ENCODE peak calls at places on chromosomes 3 and 15, in seven cellular contexts. B is D721Med; Q is stimulated activated CD4-positive, alpha-beta T cell treated with anti-CD3 and anti-CD28 coated beads, Interleukin-15, amount 100 ng/mL, for 1 hour; X is activated CD8-positive, alpha-beta memory T cell treated with anti-CD3 and anti-CD28 coated beads, Interleukin-2, amount 10 ng/mL, durations not matched to agents 7 days and 5 days; O is iris pigment epithelial cell; W is mucosa of descending colon; V is endodermal cell. F is an unnamed sample.

GRCh38 chr3:186044973-186045372 is 63.9 kb downstream of the ETV5 start:
- DNase-seq in B (no peak), Q (no peak), X (no peak), O (peak), W (no peak), V (no peak), F (no peak)

GRCh38 chr3:79766474-79767193 is 1.2 kb downstream of the ROBO1 start:
- DNase-seq in B (no peak), Q (no peak), X (no peak), O (peak), W (no peak), V (peak), F (no peak)

GRCh38 chr3:108493862-108494261 is 16.5 kb downstream of the MYH15 start:
- DNase-seq in B (no peak), Q (no peak), X (no peak), O (no peak), W (peak), V (peak), F (no peak)

GRCh38 chr3:10348404-10348721 is 27.5 kb upstream of the SEC13 start:
- DNase-seq in B (no peak), Q (no peak), X (no peak), O (no peak), W (no peak), V (no peak), F (no peak)

GRCh38 chr15:57495554-57496235 is 96.0 kb upstream of the MYZAP start:
- DNase-seq in B (no peak), Q (no peak), X (no peak), O (no peak), W (no peak), V (peak), F (no peak)

GRCh38 chr3:65532164-65532563 is 506.6 kb downstream of the MAGI1 start:
- DNase-seq in B (no peak), Q (no peak), X (no peak), O (no peak), W (no peak), V (no peak), F (no peak)

GRCh38 chr3:12993623-12994356 is 79.4 kb downstream of the IQSEC1 start:
- DNase-seq in B (peak), Q (no peak), X (no peak), O (no peak), W (no peak), V (peak), F (no peak)

GRCh38 chr15:68818671-68819450 is 1.8 kb downstream of the ANP32A start:
- DNase-seq in B (no peak), Q (peak), X (peak), O (peak), W (peak), V (peak), F (no peak)

GRCh38 chr3:195081242-195081963 is 189.6 kb downstream of the XXYLT1 start:
- DNase-seq in B (no peak), Q (no peak), X (no peak), O (peak), W (peak), V (no peak), F (no peak)

GRCh38 chr3:169662215-169663070 is 1.1 kb downstream of the MECOM start:
- DNase-seq in B (no peak), Q (no peak), X (peak), O (peak), W (peak), V (peak), F (no peak)

GRCh38 chr15:98292442-98293240 is 332.1 kb downstream of the ARRDC4 start:
- DNase-seq in B (peak), Q (no peak), X (peak), O (peak), W (peak), V (peak), F (no peak)

GRCh38 chr3:52442409-52443267 is 2.3 kb downstream of the SEMA3G start:
- DNase-seq in B (no peak), Q (no peak), X (no peak), O (no peak), W (no peak), V (no peak), F (no peak)

GRCh38 chr3:115999598-115999997 is 376.3 kb downstream of the GAP43 start:
- DNase-seq in B (no peak), Q (no peak), X (no peak), O (no peak), W (no peak), V (peak), F (no peak)

GRCh38 chr3:94009612-94010011 is 18.8 kb downstream of the STX19 start:
- DNase-seq in B (no peak), Q (no peak), X (no peak), O (no peak), W (no peak), V (no peak), F (no peak)

GRCh38 chr3:48501196-48501595 is 2.8 kb downstream of the SHISA5 start:
- DNase-seq in B (no peak), Q (no peak), X (no peak), O (no peak), W (no peak), V (no peak), F (no peak)

GRCh38 chr3:76122007-76122406 is 336.7 kb upstream of the ZNF717 start:
- DNase-seq in B (no peak), Q (no peak), X (no peak), O (peak), W (no peak), V (no peak), F (no peak)

GRCh38 chr3:187678869-187679268 is 8.7 kb upstream of the SST start:
- DNase-seq in B (no peak), Q (no peak), X (peak), O (peak), W (no peak), V (peak), F (no peak)

GRCh38 chr15:71542836-71543235 is 267.5 kb upstream of the NR2E3 start:
- DNase-seq in B (no peak), Q (no peak), X (no peak), O (no peak), W (no peak), V (no peak), F (no peak)

GRCh38 chr15:39061952-39062464 is 497.4 kb upstream of the RASGRP1 start:
- DNase-seq in B (no peak), Q (no peak), X (no peak), O (no peak), W (no peak), V (no peak), F (no peak)

GRCh38 chr3:184320099-184320445 is 5.7 kb downstream of the EIF4G1 start:
- DNase-seq in B (no peak), Q (no peak), X (no peak), O (peak), W (peak), V (no peak), F (peak)

GRCh38 chr15:45581919-45582318 is 5.3 kb upstream of the BLOC1S6 start:
- DNase-seq in B (no peak), Q (no peak), X (no peak), O (no peak), W (no peak), V (no peak), F (no peak)

GRCh38 chr15:62809106-62809967 is 233.2 kb upstream of the TPM1 start:
- DNase-seq in B (no peak), Q (no peak), X (no peak), O (peak), W (no peak), V (no peak), F (no peak)

GRCh38 chr3:123064506-123064905 is 2.3 kb upstream of the PDIA5 start:
- DNase-seq in B (no peak), Q (no peak), X (no peak), O (no peak), W (no peak), V (peak), F (no peak)

GRCh38 chr3:141553055-141553454 is 66.2 kb downstream of the RASA2 start:
- DNase-seq in B (no peak), Q (no peak), X (peak), O (no peak), W (no peak), V (no peak), F (no peak)

GRCh38 chr3:13010770-13011169 is 62.5 kb downstream of the IQSEC1 start:
- DNase-seq in B (no peak), Q (no peak), X (no peak), O (no peak), W (no peak), V (no peak), F (no peak)

GRCh38 chr3:125389282-125389681 is 14.2 kb upstream of the ZNF148 start:
- DNase-seq in B (no peak), Q (no peak), X (no peak), O (no peak), W (no peak), V (no peak), F (no peak)

GRCh38 chr15:96595951-96596350 is 265.5 kb downstream of the NR2F2 start:
- DNase-seq in B (no peak), Q (no peak), X (no peak), O (no peak), W (no peak), V (no peak), F (no peak)

GRCh38 chr15:90838066-90838465 is 30.3 kb upstream of the FURIN start:
- DNase-seq in B (no peak), Q (peak), X (peak), O (no peak), W (peak), V (no peak), F (no peak)

GRCh38 chr15:38558714-38559059 is 5.9 kb downstream of the RASGRP1 start:
- DNase-seq in B (no peak), Q (no peak), X (no peak), O (peak), W (no peak), V (no peak), F (no peak)

GRCh38 chr15:85788796-85789495 is 5.8 kb downstream of the KLHL25 start:
- DNase-seq in B (no peak), Q (no peak), X (no peak), O (no peak), W (peak), V (peak), F (no peak)

GRCh38 chr15:62248277-62248974 is 83.3 kb upstream of the C2CD4B start:
- DNase-seq in B (no peak), Q (no peak), X (no peak), O (no peak), W (no peak), V (no peak), F (no peak)

GRCh38 chr3:46628980-46629379 is 16.7 kb downstream of the FAM240A start:
- DNase-seq in B (no peak), Q (no peak), X (no peak), O (peak), W (peak), V (peak), F (no peak)

GRCh38 chr3:197083486-197083885 is 53.9 kb upstream of the MELTF start:
- DNase-seq in B (no peak), Q (no peak), X (no peak), O (peak), W (no peak), V (no peak), F (no peak)

GRCh38 chr3:59862686-59863085 is 812.9 kb upstream of the CFAP20DC start:
- DNase-seq in B (no peak), Q (no peak), X (no peak), O (peak), W (no peak), V (no peak), F (no peak)

GRCh38 chr15:31435891-31436628 is 109.4 kb downstream of the KLF13 start:
- DNase-seq in B (no peak), Q (no peak), X (peak), O (no peak), W (peak), V (no peak), F (no peak)

GRCh38 chr15:76991741-76992645 is 2.9 kb upstream of the PSTPIP1 start:
- DNase-seq in B (no peak), Q (no peak), X (peak), O (no peak), W (no peak), V (peak), F (peak)

GRCh38 chr15:35068861-35069260 is 16.2 kb downstream of the NANOGP8 start:
- DNase-seq in B (no peak), Q (no peak), X (no peak), O (no peak), W (no peak), V (no peak), F (no peak)

GRCh38 chr15:43293402-43293801 is 26.7 kb upstream of the TGM5 start:
- DNase-seq in B (no peak), Q (no peak), X (no peak), O (no peak), W (no peak), V (peak), F (no peak)